ENCODE peak calls at places on chromosomes 16 and 17, in six cellular contexts. S, G, X, B, M and I are unnamed samples.

GRCh38 chr17:43578699-43579569 is 32.8 kb upstream of the ETV4 start:
- DNase-seq in G (peak; percentile 85), S (no peak), M (peak; percentile 48), X (no peak), B (no peak), I (no peak)

GRCh38 chr17:61409301-61410099 is 9.9 kb downstream of the TBX2 start:
- DNase-seq in X (no peak), M (no peak), S (peak; percentile 80), G (peak; percentile 71), B (no peak), I (no peak)

GRCh38 chr16:51113254-51114125 is 37.6 kb downstream of the SALL1 start:
- DNase-seq in G (no peak), X (no peak), B (no peak), S (no peak), M (no peak), I (no peak)

GRCh38 chr16:83015871-83016270 is 389.1 kb downstream of the CDH13 start:
- DNase-seq in S (no peak), B (no peak), X (no peak), G (peak; percentile 85), M (no peak), I (no peak)

GRCh38 chr17:2043785-2044184 is 2.0 kb downstream of the OVCA2 start:
- DNase-seq in G (peak; percentile 89), B (no peak), X (no peak), S (no peak), M (no peak), I (no peak)

GRCh38 chr16:81666102-81666501 is 113.0 kb upstream of the PLCG2 start:
- DNase-seq in X (no peak), B (no peak), G (no peak), S (no peak), M (no peak), I (no peak)

GRCh38 chr17:57636985-57637667 is 108.0 kb downstream of the CCDC182 start:
- DNase-seq in X (no peak), M (no peak), G (peak; percentile 19), B (no peak), S (no peak), I (no peak)

GRCh38 chr16:3479654-3480216 is 15.6 kb downstream of the C16orf90 start:
- DNase-seq in B (no peak), S (no peak), G (no peak), M (peak; percentile 50), X (no peak), I (no peak)

GRCh38 chr16:22623351-22623781 is 112.7 kb downstream of the NPIPB5 start:
- DNase-seq in M (peak; percentile 8), X (no peak), G (peak; percentile 66), S (no peak), B (no peak), I (no peak)

GRCh38 chr17:51630101-51630671 is 369.8 kb downstream of the UTP18 start:
- DNase-seq in X (no peak), G (no peak), B (no peak), S (no peak), M (no peak), I (no peak)

GRCh38 chr16:50547944-50548658 is at the start of gene NKD1:
- DNase-seq in X (peak; percentile 44), M (peak; percentile 72), S (peak; percentile 67), G (peak; percentile 53), B (peak; percentile 48), I (peak; percentile 50)

GRCh38 chr17:79913896-79914812 is 74.9 kb upstream of the CBX4 start:
- DNase-seq in M (no peak), B (no peak), X (no peak), G (no peak), S (no peak), I (no peak)

GRCh38 chr16:31409433-31409832 is 16.3 kb downstream of the ITGAD start:
- DNase-seq in M (no peak), B (no peak), G (peak; percentile 72), S (no peak), X (no peak), I (no peak)